ENCODE peak calls at places on chromosomes 13 and 19, in eight cellular contexts. H is effector memory CD4-positive, alpha-beta T cell; U is IMR-90; Q is tibial artery; L is SJSA1; W is PC-3; A is H1; B is body of pancreas. Y is an unnamed sample.

GRCh38 chr13:39415403-39415802 is 187.6 kb downstream of the LHFPL6 start:
- DNase-seq in H (no peak), U (peak; percentile 43), Q (peak; percentile 68), L (peak; percentile 52), W (peak; percentile 44), A (no peak), B (peak; percentile 62), Y (peak; percentile 64)

GRCh38 chr19:873084-874019 is 13.9 kb downstream of the CFD start:
- DNase-seq in H (peak; percentile 48), U (peak; percentile 31), Q (no peak), L (no peak), W (no peak), A (no peak), B (no peak), Y (peak; percentile 77)

GRCh38 chr19:18639706-18640105 is 2.9 kb downstream of the KLHL26 start:
- DNase-seq in H (no peak), U (no peak), Q (no peak), L (no peak), W (no peak), A (no peak), B (no peak), Y (no peak)

GRCh38 chr19:42254083-42254849 is 662 bp downstream of the ERF start:
- DNase-seq in H (peak; percentile 51), U (peak; percentile 32), Q (peak; percentile 89), L (peak; percentile 79), W (peak; percentile 48), A (no peak), B (peak; percentile 86), Y (peak; percentile 84)

GRCh38 chr19:6362351-6362801 is 1.0 kb downstream of the CLPP start:
- DNase-seq in H (no peak), U (no peak), Q (no peak), L (no peak), W (no peak), A (no peak), B (no peak), Y (no peak)

GRCh38 chr19:4654437-4655361 is 15.4 kb downstream of the TNFAIP8L1 start:
- DNase-seq in H (no peak), U (no peak), Q (no peak), L (no peak), W (no peak), A (no peak), B (no peak), Y (no peak)

GRCh38 chr19:53881482-53882390 is at the start of gene PRKCG:
- DNase-seq in H (peak; percentile 61), U (no peak), Q (no peak), L (no peak), W (peak; percentile 52), A (no peak), B (peak; percentile 63), Y (peak; percentile 62)

GRCh38 chr19:17121736-17122293 is 46.2 kb downstream of the MYO9B start:
- DNase-seq in H (no peak), U (peak; percentile 53), Q (peak; percentile 85), L (no peak), W (no peak), A (no peak), B (no peak), Y (no peak)

GRCh38 chr19:58059003-58059671 is at the start of gene ZNF135:
- DNase-seq in H (no peak), U (peak; percentile 50), Q (peak; percentile 94), L (no peak), W (no peak), A (peak; percentile 64), B (peak; percentile 77), Y (peak; percentile 83)

GRCh38 chr13:59483441-59484116 is 680.1 kb downstream of the DIAPH3 start:
- DNase-seq in H (no peak), U (peak; percentile 17), Q (no peak), L (no peak), W (no peak), A (no peak), B (peak; percentile 37), Y (no peak)

GRCh38 chr19:38250821-38251563 is 5.2 kb downstream of the PPP1R14A start:
- DNase-seq in H (no peak), U (no peak), Q (peak; percentile 93), L (no peak), W (no peak), A (no peak), B (peak; percentile 83), Y (peak; percentile 56)

GRCh38 chr13:52664269-52664668 is 11.6 kb downstream of the SUGT1 start:
- DNase-seq in H (no peak), U (no peak), Q (no peak), L (no peak), W (no peak), A (no peak), B (no peak), Y (no peak)

GRCh38 chr13:73449258-73449657 is 390.5 kb downstream of the KLF5 start:
- DNase-seq in H (no peak), U (peak; percentile 13), Q (no peak), L (no peak), W (peak; percentile 71), A (no peak), B (no peak), Y (no peak)

GRCh38 chr19:39845621-39846175 is 481 bp downstream of the FBL start:
- DNase-seq in H (no peak), U (no peak), Q (no peak), L (no peak), W (no peak), A (no peak), B (no peak), Y (no peak)

GRCh38 chr13:97753942-97754670 is 199.4 kb upstream of the IPO5 start:
- DNase-seq in H (no peak), U (no peak), Q (no peak), L (no peak), W (no peak), A (no peak), B (no peak), Y (no peak)

GRCh38 chr19:4539697-4540581 is at the start of gene LRG1:
- DNase-seq in H (no peak), U (no peak), Q (no peak), L (no peak), W (no peak), A (no peak), B (peak; percentile 92), Y (peak; percentile 88)

GRCh38 chr19:55368701-55369563 is 1.3 kb downstream of the IL11 start:
- DNase-seq in H (no peak), U (peak; percentile 49), Q (no peak), L (peak; percentile 71), W (peak; percentile 67), A (no peak), B (no peak), Y (no peak)

GRCh38 chr19:43318203-43318602 is 35.3 kb upstream of the CD177 start:
- DNase-seq in H (no peak), U (no peak), Q (no peak), L (no peak), W (no peak), A (no peak), B (no peak), Y (no peak)

GRCh38 chr13:32040052-32040642 is 8.6 kb downstream of the FRY start:
- DNase-seq in H (no peak), U (no peak), Q (no peak), L (no peak), W (no peak), A (no peak), B (no peak), Y (no peak)

GRCh38 chr19:11699931-11700794 is 38.6 kb downstream of the ZNF823 start:
- DNase-seq in H (no peak), U (peak; percentile 42), Q (no peak), L (no peak), W (peak; percentile 77), A (no peak), B (no peak), Y (no peak)

GRCh38 chr13:85013006-85013405 is 786.2 kb downstream of the SLITRK6 start:
- DNase-seq in H (no peak), U (no peak), Q (no peak), L (no peak), W (no peak), A (no peak), B (no peak), Y (no peak)

GRCh38 chr13:85009447-85009846 is 789.8 kb downstream of the SLITRK6 start:
- DNase-seq in H (no peak), U (no peak), Q (no peak), L (no peak), W (no peak), A (no peak), B (no peak), Y (no peak)
- H3K4me3 ChIP-seq in H (no peak overlapping the region), U (no peak overlapping the region), Q (no peak overlapping the region), L (no peak overlapping the region), W (no peak overlapping the region), A (no peak overlapping the region), B (no peak overlapping the region), Y (no peak overlapping the region)

DNA sequence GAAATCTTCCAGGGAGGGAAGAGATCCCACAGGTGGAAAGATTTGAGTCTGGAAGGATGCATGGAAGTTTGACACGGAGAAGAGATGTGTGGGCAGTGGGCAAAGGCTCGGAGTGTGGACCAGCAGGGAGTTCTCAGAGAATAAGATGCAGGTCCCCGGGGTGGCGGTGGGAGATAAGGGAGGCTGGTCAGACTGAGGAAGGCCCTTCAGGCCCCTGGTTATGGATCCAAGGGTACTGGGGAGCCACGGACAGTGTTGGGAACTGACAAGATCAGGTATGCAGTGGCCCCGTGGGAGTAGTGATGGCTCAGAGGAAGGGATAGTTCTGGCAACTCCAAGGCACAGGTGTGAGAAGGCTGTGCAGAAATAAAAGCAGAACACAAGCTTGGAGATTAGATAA is 2.5 kb downstream of the CAMSAP3 start:
- DNase-seq in H (no peak), U (no peak), Q (no peak), L (no peak), W (no peak), A (no peak), B (no peak), Y (no peak)
- H3K36me3 ChIP-seq in H (no peaks in the 10 kb centered on the region), U (no peaks in the 10 kb centered on the region), Q (no peaks in the 10 kb centered on the region), L (no peaks in the 10 kb centered on the region), W (no peaks in the 10 kb centered on the region), A (no peaks in the 10 kb centered on the region), B (no peaks in the 10 kb centered on the region), Y (no peaks in the 10 kb centered on the region)

DNA sequence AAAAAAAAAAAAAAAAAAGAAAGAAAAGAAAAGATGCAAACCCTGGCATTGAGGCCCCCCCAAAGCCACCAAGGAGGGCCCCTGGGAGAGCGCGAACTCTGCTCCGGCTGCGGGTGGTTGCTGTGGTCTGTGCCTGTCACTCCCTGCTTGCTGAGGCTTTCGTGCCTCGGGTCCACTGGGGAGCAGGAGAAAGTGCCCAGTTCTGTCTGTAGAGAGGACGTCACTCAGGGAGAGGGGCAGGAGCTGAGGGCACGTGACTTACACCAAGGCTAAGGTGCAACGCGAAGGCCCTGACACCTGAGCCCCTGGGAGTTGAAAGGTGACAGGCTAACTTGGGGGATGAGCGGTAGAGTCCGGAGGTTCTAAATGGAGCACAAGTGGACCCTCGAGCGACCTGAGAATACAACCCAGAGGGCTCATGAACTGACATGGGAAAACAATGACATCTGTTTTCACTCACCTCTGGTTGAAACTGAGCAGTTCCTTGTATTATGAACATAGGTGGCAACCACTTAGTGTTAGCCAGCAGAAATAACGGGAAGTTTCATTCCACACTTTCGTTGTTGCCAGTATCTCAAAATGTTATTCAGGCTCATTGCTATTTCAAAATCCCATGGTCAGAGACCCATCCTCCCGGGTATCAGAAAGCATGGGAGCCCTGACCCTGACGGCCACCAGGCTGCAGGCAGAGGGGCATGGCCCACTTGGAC is 69.2 kb upstream of the TM9SF2 start:
- DNase-seq in H (no peak), U (no peak), Q (no peak), L (peak; percentile 66), W (no peak), A (no peak), B (no peak), Y (no peak)
- H3K27ac ChIP-seq in H (peak overlapping the region; percentile 83), U (no peak overlapping the region), Q (no peak overlapping the region), L (peak overlapping the region; percentile 76), W (peak overlapping the region; percentile 79), A (no peak overlapping the region), B (peak overlapping the region; percentile 67), Y (peak overlapping the region; percentile 32)

GRCh38 chr19:10290439-10290875 is 705 bp downstream of the ICAM5 start:
- DNase-seq in H (no peak), U (peak; percentile 7), Q (no peak), L (no peak), W (peak; percentile 34), A (no peak), B (no peak), Y (no peak)
- H3K4me3 ChIP-seq in H (peak overlapping the region; percentile 54), U (peak overlapping the region; percentile 77), Q (no peak overlapping the region), L (peak overlapping the region; percentile 36), W (peak overlapping the region; percentile 69), A (peak overlapping the region; percentile 67), B (no peak overlapping the region), Y (peak overlapping the region; percentile 68)

Y was measured in lower lobe of right lung.